ENCODE peak calls at places on chromosomes 7 and 10, in ten cellular contexts. E, Y, O, Q, U, G, F, T, L and S are unnamed samples. For H3K9me3, the result is how much of the 10 kb centered on the place peaks cover.

GRCh38 chr7:120832803-120833202 is 25.1 kb downstream of the TSPAN12 start:
- DNase-seq in O (no peak), L (no peak), U (no peak), F (no peak), G (no peak), E (no peak), Q (no peak), Y (no peak), T (no peak), S (no peak)

GRCh38 chr10:111204880-111205279 is 128.1 kb downstream of the ADRA2A start:
- DNase-seq in Q (no peak), O (no peak), U (no peak), Y (no peak), E (no peak), T (no peak), F (no peak), G (no peak), L (no peak), S (no peak)

GRCh38 chr7:86445285-86445684 is 198.4 kb upstream of the GRM3 start:
- DNase-seq in U (no peak), L (no peak), Q (no peak), O (no peak), Y (no peak), G (no peak), E (no peak), F (no peak), T (no peak), S (no peak)

GRCh38 chr10:10497245-10497644 is 520.4 kb upstream of the CELF2 start:
- DNase-seq in Y (no peak), G (no peak), F (no peak), Q (no peak), L (no peak), U (no peak), E (no peak), T (no peak), O (no peak), S (peak)

GRCh38 chr10:24272374-24272773 is 63.4 kb downstream of the KIAA1217 start:
- DNase-seq in O (no peak), E (no peak), U (no peak), T (no peak), F (no peak), L (no peak), G (peak), Q (no peak), Y (no peak), S (no peak)

GRCh38 chr7:2040893-2041270 is 191.9 kb downstream of the MAD1L1 start:
- DNase-seq in G (no peak), O (no peak), L (no peak), F (no peak), Q (no peak), Y (no peak), T (no peak), E (no peak), U (no peak), S (no peak)

GRCh38 chr7:74364061-74364460 is 74.9 kb downstream of the CLIP2 start:
- DNase-seq in U (no peak), L (no peak), Q (no peak), G (peak), E (no peak), T (no peak), Y (no peak), O (no peak), F (no peak), S (no peak)

GRCh38 chr7:111855161-111855841 is 293.0 kb upstream of the IMMP2L start:
- DNase-seq in Y (peak), F (peak), T (no peak), O (no peak), Q (peak), U (peak), L (peak), E (peak), G (peak), S (no peak)

GRCh38 chr10:84008878-84009277 is 130.4 kb upstream of the GHITM start:
- DNase-seq in T (no peak), U (no peak), F (no peak), L (peak), O (no peak), Y (no peak), E (peak), Q (peak), G (no peak), S (peak)

GRCh38 chr7:152709307-152710133 is 33.6 kb upstream of the XRCC2 start:
- DNase-seq in F (peak), E (peak), O (no peak), Q (no peak), U (no peak), Y (no peak), G (no peak), L (no peak), T (no peak), S (no peak)

GRCh38 chr10:109838592-109839244 is 84.6 kb downstream of the XPNPEP1 start:
- DNase-seq in Y (no peak), L (peak), U (no peak), T (no peak), Q (no peak), G (peak), E (no peak), F (no peak), O (no peak), S (no peak)

GRCh38 chr7:2376351-2377154 is 21.9 kb downstream of the EIF3B start:
- DNase-seq in T (peak), Q (no peak), O (no peak), E (no peak), U (no peak), G (no peak), F (no peak), Y (no peak), L (peak), S (no peak)

GRCh38 chr10:9297580-9297979 is 1243.1 kb downstream of the GATA3 start:
- DNase-seq in Q (no peak), L (no peak), G (no peak), U (no peak), T (no peak), Y (no peak), E (no peak), F (no peak), O (no peak), S (no peak)

GRCh38 chr10:124498071-124498470 is 36.4 kb downstream of the LHPP start:
- DNase-seq in Q (no peak), O (no peak), U (no peak), E (no peak), L (no peak), T (no peak), G (no peak), F (no peak), Y (no peak), S (no peak)

GRCh38 chr10:69728335-69728861 is 73.3 kb upstream of the COL13A1 start:
- DNase-seq in Y (no peak), E (no peak), Q (no peak), G (no peak), F (peak), O (no peak), L (no peak), U (peak), T (no peak), S (no peak)

GRCh38 chr7:146961617-146962016 is 845.0 kb downstream of the CNTNAP2 start:
- DNase-seq in G (no peak), L (no peak), O (no peak), Y (no peak), F (no peak), Q (no peak), T (no peak), E (no peak), U (no peak), S (no peak)

GRCh38 chr7:106604303-106604918 is 56.5 kb downstream of the CCDC71L start:
- DNase-seq in T (no peak), F (no peak), G (no peak), E (no peak), L (no peak), Q (no peak), U (no peak), O (no peak), Y (no peak), S (no peak)

GRCh38 chr10:34235164-34235832 is 579.8 kb downstream of the PARD3 start:
- DNase-seq in Y (no peak), T (no peak), F (peak), L (no peak), E (no peak), O (no peak), G (no peak), U (no peak), Q (no peak), S (no peak)

GRCh38 chr7:105682331-105683070 is 101.2 kb upstream of the EFCAB10 start:
- DNase-seq in E (no peak), T (no peak), L (no peak), F (no peak), G (no peak), O (no peak), Q (no peak), Y (no peak), U (no peak), S (no peak)

GRCh38 chr7:27201231-27202017 is 1.5 kb upstream of the HOXA13 start:
- DNase-seq in G (no peak), E (no peak), Y (no peak), L (no peak), U (no peak), O (no peak), F (no peak), T (peak), Q (no peak), S (no peak)

GRCh38 chr10:64535131-64535867 is 1014.1 kb downstream of the REEP3 start:
- DNase-seq in Q (no peak), Y (no peak), F (no peak), E (no peak), L (no peak), T (no peak), O (no peak), G (no peak), U (no peak), S (no peak)

GRCh38 chr7:133230591-133231194 is 22.2 kb upstream of the EXOC4 start:
- DNase-seq in E (peak), O (no peak), Y (peak), U (peak), F (peak), Q (peak), G (peak), L (peak), T (no peak), S (no peak)

DNA sequence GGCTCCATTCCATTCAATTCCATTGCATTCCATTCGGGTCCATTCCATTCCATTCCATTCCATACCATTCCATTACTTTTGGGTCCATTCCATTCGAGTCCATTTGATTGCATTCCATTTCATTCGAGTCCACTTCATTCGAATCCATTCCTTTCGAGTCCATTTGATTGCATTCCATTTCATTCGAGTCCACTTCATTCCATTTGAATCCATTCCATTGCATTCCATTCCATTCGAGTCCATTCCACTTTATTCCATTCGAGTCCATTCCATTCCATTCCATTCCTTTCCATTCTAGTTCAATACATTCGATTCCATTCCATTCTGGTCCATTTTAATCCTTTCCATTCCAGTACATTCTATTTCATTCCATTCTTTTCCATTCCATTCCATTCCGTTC is 334.0 kb downstream of the ZNF33B start:
- DNase-seq in E (no peak), G (no peak), Y (no peak), U (no peak), Q (no peak), T (no peak), L (no peak), F (peak), O (no peak), S (no peak)
- H3K9me3 ChIP-seq in E (half or more), G (half or more), Y (half or more), U (under half), Q (under half), T (under half), L (under half), F (under half), O (under half), S (half or more)

GRCh38 chr7:4683884-4684565 is 1.9 kb downstream of the FOXK1 start:
- DNase-seq in U (peak), O (no peak), F (peak), T (peak), Q (peak), G (peak), Y (peak), E (no peak), L (peak), S (peak)
- TF ChIP-seq POLR2A in U (peak), O (no peak), F (peak), T (no peak), Q (peak), G (no peak), Y (no peak), E (no peak), L (no peak), S (no peak)

GRCh38 chr10:43160919-43161251 is 22.6 kb downstream of the CSGALNACT2 start:
- DNase-seq in E (no peak), G (no peak), L (no peak), T (no peak), Y (no peak), U (no peak), O (no peak), F (no peak), Q (no peak), S (no peak)

GRCh38 chr10:43155716-43156115 is 17.5 kb downstream of the CSGALNACT2 start:
- DNase-seq in O (no peak), G (no peak), Q (no peak), L (no peak), T (no peak), E (no peak), U (no peak), F (no peak), Y (no peak), S (no peak)

GRCh38 chr10:43155221-43155620 is 17.0 kb downstream of the CSGALNACT2 start:
- DNase-seq in O (no peak), E (no peak), Y (no peak), Q (no peak), T (no peak), G (no peak), U (no peak), L (no peak), F (no peak), S (no peak)

GRCh38 chr10:43160067-43160918 is 22.0 kb downstream of the CSGALNACT2 start:
- DNase-seq in G (no peak), Q (no peak), E (no peak), F (peak), T (no peak), L (no peak), U (no peak), Y (no peak), O (no peak), S (no peak)

GRCh38 chr10:43156590-43157340 is 18.5 kb downstream of the CSGALNACT2 start:
- DNase-seq in E (no peak), Q (no peak), U (no peak), F (no peak), O (no peak), G (no peak), L (peak), T (no peak), Y (no peak), S (no peak)
- H3K9me3 ChIP-seq in E (under half), Q (under half), U (under half), F (under half), O (under half), G (under half), L (under half), T (under half), Y (under half), S (under half)

DNA sequence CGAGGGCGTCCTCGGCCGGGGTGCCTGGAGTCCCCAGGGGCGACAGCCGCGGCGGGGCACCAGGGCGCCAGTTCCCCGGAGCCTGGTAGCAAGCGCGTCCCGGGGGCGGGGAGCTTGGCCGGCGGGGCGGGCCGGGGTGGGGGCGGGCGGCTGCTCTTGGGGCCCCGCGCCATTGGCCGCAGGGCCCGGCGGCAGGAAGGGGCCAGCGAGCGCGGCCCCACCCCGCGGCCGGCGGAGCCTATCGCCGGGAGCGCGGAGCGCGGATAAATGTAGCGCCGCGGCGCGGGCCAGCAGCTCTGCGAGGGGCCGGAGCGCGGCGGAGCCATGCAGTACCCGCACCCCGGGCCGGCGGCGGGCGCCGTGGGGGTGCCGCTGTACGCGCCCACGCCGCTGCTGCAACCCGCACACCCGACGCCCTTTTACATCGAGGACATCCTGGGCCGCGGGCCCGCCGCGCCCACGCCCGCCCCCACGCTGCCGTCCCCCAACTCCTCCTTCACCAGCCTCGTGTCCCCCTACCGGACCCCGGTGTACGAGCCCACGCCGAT is at the start of gene HHEX:
- DNase-seq in O (no peak), G (peak), Q (peak), F (peak), U (peak), L (peak), T (peak), Y (peak), E (peak), S (peak)
- TF ChIP-seq POLR2A in O (no peak), G (peak), Q (no peak), F (peak), U (peak), L (peak), T (peak), Y (no peak), E (peak), S (no peak)

DNA sequence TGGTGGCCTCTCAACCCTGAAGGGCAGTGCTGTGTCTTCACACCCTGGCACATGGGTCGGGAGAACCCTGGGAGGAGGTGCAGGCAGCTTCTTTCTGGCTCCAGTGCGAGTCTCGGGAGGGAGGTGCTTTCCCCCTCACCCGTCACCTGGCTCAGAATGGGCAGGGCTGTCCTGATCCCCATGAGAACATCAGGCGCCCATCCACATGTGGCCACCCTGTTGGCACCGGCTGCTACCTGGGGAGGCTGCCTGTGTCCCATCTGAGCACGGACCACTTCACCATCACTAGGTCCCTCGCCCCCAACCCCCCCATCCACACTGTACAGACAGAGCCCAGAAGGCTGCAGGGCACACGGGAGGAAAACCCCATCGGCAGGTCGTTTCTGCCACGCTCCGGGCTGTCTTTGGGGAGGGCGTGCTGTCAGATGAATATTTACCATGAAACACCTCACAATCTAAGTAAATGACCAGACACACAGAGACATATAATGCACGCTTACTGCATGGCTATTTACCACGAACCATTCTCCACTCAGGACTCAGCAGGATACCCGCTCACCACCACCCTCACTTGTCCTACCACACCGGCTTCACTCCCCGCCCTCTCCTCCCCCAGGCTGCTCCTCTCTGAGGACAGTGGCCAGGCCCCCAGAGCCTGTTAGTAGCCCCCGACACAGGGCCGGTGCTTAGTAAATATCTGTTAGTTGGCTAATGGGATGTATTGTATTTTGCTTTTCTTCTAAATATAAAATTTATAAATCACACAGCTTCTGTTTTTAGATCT is 282.2 kb downstream of the DNAJB6 start:
- DNase-seq in G (no peak), E (no peak), F (no peak), U (no peak), Q (no peak), T (no peak), Y (no peak), L (no peak), O (no peak), S (no peak)
- H3K9me3 ChIP-seq in G (under half), E (under half), F (half or more), U (under half), Q (under half), T (under half), Y (under half), L (under half), O (under half), S (under half)

DNA sequence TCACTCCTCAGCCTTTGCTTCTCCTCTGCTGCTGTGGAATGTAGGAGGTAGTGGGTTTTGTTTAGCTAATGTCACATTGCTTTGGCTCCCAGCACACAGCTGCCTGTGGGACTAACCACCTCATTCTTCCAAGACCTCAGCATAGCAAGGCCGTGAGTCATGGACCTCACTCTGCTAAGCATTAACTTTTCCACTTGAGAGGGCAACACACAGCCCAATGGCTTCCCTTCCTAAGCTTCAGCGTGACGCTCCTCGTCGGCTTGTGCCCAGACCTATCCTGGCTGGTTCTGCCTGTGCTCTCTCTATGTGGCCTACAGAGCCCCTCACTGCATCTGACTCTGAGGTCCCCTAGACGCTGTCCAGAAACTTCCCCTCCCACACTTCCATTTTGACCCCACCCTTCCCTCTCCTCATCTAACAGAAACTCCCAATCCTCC is 23.3 kb downstream of the MYOF start:
- DNase-seq in G (peak), Y (peak), L (peak), Q (peak), U (peak), O (no peak), F (peak), E (peak), T (no peak), S (no peak)
- TF ChIP-seq POLR2A in G (no peak), Y (no peak), L (peak), Q (no peak), U (no peak), O (no peak), F (peak), E (no peak), T (no peak), S (no peak)